ENCODE peak calls at places on chromosomes 13 and 19, in eight cellular contexts. Y is iPS-NIHi11, O is Peyer's patch, X is HEK293T, B is T follicular helper cell, W is endodermal cell, T is Caki2, P is head of caudate nucleus. L is an unnamed sample.

GRCh38 chr13:72399351-72399750 is 328.1 kb downstream of the MZT1 start:
- DNase-seq in W (no peak), O (no peak), X (no peak), B (no peak), P (no peak), T (no peak), Y (no peak), L (no peak)

GRCh38 chr13:97873398-97873797 is 80.1 kb upstream of the IPO5 start:
- DNase-seq in O (no peak), W (no peak), T (no peak), X (no peak), P (no peak), Y (no peak), B (no peak), L (no peak)

GRCh38 chr19:50361290-50362029 is 4.0 kb downstream of the NAPSA start:
- DNase-seq in O (no peak), B (no peak), T (peak), Y (peak), X (peak), P (no peak), W (peak), L (no peak)

GRCh38 chr13:104592545-104593250 is 1526.5 kb upstream of the SLC10A2 start:
- DNase-seq in X (no peak), Y (no peak), O (no peak), T (no peak), B (no peak), W (no peak), P (no peak), L (no peak)

GRCh38 chr13:26967119-26968038 is 204.2 kb downstream of the USP12 start:
- DNase-seq in Y (no peak), O (no peak), W (no peak), X (no peak), T (no peak), B (no peak), P (no peak), L (peak)

GRCh38 chr13:42211704-42212103 is 60.2 kb upstream of the AKAP11 start:
- DNase-seq in W (no peak), X (no peak), P (no peak), T (peak), O (no peak), B (no peak), Y (no peak), L (no peak)

GRCh38 chr13:41547253-41548000 is 90.1 kb downstream of the RGCC start:
- DNase-seq in W (peak), T (no peak), X (no peak), O (no peak), P (peak), Y (no peak), B (no peak), L (no peak)

GRCh38 chr19:11673608-11674041 is 65.1 kb downstream of the ZNF823 start:
- DNase-seq in O (no peak), B (no peak), W (peak), Y (peak), X (peak), P (peak), T (no peak), L (peak)

GRCh38 chr13:24916464-24916863 is 152.5 kb downstream of the RNF17 start:
- DNase-seq in P (no peak), X (no peak), W (no peak), T (no peak), O (no peak), B (no peak), Y (no peak), L (no peak)

GRCh38 chr19:16445238-16446107 is 26.3 kb downstream of the EPS15L1 start:
- DNase-seq in O (peak), B (no peak), P (no peak), X (no peak), T (peak), Y (no peak), W (no peak), L (no peak)

GRCh38 chr13:77207943-77208342 is 119.0 kb downstream of the MYCBP2 start:
- DNase-seq in B (no peak), T (no peak), X (no peak), Y (no peak), P (no peak), W (no peak), O (no peak), L (no peak)

GRCh38 chr19:2524840-2525723 is 49.2 kb downstream of the GADD45B start:
- DNase-seq in Y (peak), T (peak), W (peak), O (no peak), P (peak), X (no peak), B (no peak), L (no peak)

GRCh38 chr13:81988542-81988941 is 1647.6 kb upstream of the SPRY2 start:
- DNase-seq in B (no peak), W (no peak), Y (no peak), O (no peak), P (no peak), T (no peak), X (no peak), L (no peak)

GRCh38 chr19:7397687-7398086 is 49.0 kb downstream of the ARHGEF18 start:
- DNase-seq in W (no peak), B (no peak), O (no peak), Y (no peak), P (no peak), T (peak), X (no peak), L (no peak)

GRCh38 chr19:11031421-11032070 is 57.7 kb upstream of the LDLR start:
- DNase-seq in Y (no peak), P (no peak), O (no peak), T (no peak), W (no peak), B (no peak), X (no peak), L (no peak)

GRCh38 chr13:30739646-30740642 is 4.6 kb downstream of the ALOX5AP start:
- DNase-seq in B (peak), Y (no peak), O (peak), W (peak), P (no peak), X (no peak), T (peak), L (no peak)